ENCODE peak calls at places on chromosomes 7 and 10, in six cellular contexts. H is cardiac muscle cell, D is Panc1, M is caudate nucleus, I is H9, Y is body of pancreas. J is an unnamed sample.

GRCh38 chr10:74748632-74749031 is 77.8 kb upstream of the KAT6B start:
- DNase-seq in H (no peak), D (no peak), M (no peak), I (no peak), Y (no peak), J (no peak)

GRCh38 chr7:157434231-157434630 is 97.4 kb downstream of the DNAJB6 start:
- DNase-seq in H (no peak), D (no peak), M (no peak), I (no peak), Y (no peak), J (no peak)

GRCh38 chr7:1610678-1611302 is 41.0 kb upstream of the PSMG3 start:
- DNase-seq in H (no peak), D (no peak), M (no peak), I (no peak), Y (no peak), J (no peak)

GRCh38 chr10:77907900-77908717 is 18.4 kb downstream of the DLG5 start:
- DNase-seq in H (peak), D (no peak), M (no peak), I (peak), Y (no peak), J (no peak)

GRCh38 chr10:101563007-101563406 is 25.1 kb downstream of the POLL start:
- DNase-seq in H (no peak), D (no peak), M (no peak), I (peak), Y (no peak), J (no peak)

GRCh38 chr10:100697070-100697469 is 48.3 kb upstream of the PAX2 start:
- DNase-seq in H (no peak), D (peak), M (no peak), I (no peak), Y (peak), J (no peak)

GRCh38 chr7:43485580-43485979 is 97.3 kb upstream of the STK17A start:
- DNase-seq in H (no peak), D (no peak), M (no peak), I (no peak), Y (no peak), J (no peak)

GRCh38 chr7:69597278-69598076 is 798 bp upstream of the AUTS2 start:
- DNase-seq in H (peak), D (no peak), M (no peak), I (peak), Y (peak), J (peak)

GRCh38 chr10:131678613-131679012 is 222.2 kb upstream of the PPP2R2D start:
- DNase-seq in H (no peak), D (no peak), M (no peak), I (no peak), Y (no peak), J (no peak)

GRCh38 chr7:103446046-103446520 is at the start of gene SLC26A5:
- DNase-seq in H (peak), D (no peak), M (no peak), I (peak), Y (peak), J (no peak)

GRCh38 chr10:95756796-95757657 is 1.1 kb downstream of the ENTPD1 start:
- DNase-seq in H (no peak), D (no peak), M (no peak), I (no peak), Y (no peak), J (no peak)

GRCh38 chr10:47364366-47364765 is 16.2 kb downstream of the RBP3 start:
- DNase-seq in H (no peak), D (no peak), M (no peak), I (no peak), Y (no peak), J (no peak)

GRCh38 chr10:102675887-102676616 is 31.8 kb downstream of the TRIM8 start:
- DNase-seq in H (no peak), D (no peak), M (no peak), I (no peak), Y (peak), J (peak)

GRCh38 chr10:3848768-3849643 is 64.0 kb upstream of the KLF6 start:
- DNase-seq in H (no peak), D (no peak), M (no peak), I (no peak), Y (no peak), J (no peak)

GRCh38 chr10:22246680-22247391 is 29.0 kb upstream of the EBLN1 start:
- DNase-seq in H (no peak), D (peak), M (no peak), I (no peak), Y (no peak), J (no peak)

GRCh38 chr7:115585015-115585655 is 445.4 kb downstream of the TFEC start:
- DNase-seq in H (no peak), D (no peak), M (no peak), I (no peak), Y (no peak), J (no peak)

GRCh38 chr7:117808273-117808868 is 64.9 kb downstream of the CTTNBP2 start:
- DNase-seq in H (peak), D (no peak), M (peak), I (no peak), Y (peak), J (no peak)

GRCh38 chr7:101687791-101688182 is 58.7 kb upstream of the MYL10 start:
- DNase-seq in H (no peak), D (no peak), M (no peak), I (no peak), Y (no peak), J (no peak)

GRCh38 chr7:137475966-137476365 is 132.4 kb upstream of the PTN start:
- DNase-seq in H (no peak), D (no peak), M (no peak), I (no peak), Y (no peak), J (no peak)

DNA sequence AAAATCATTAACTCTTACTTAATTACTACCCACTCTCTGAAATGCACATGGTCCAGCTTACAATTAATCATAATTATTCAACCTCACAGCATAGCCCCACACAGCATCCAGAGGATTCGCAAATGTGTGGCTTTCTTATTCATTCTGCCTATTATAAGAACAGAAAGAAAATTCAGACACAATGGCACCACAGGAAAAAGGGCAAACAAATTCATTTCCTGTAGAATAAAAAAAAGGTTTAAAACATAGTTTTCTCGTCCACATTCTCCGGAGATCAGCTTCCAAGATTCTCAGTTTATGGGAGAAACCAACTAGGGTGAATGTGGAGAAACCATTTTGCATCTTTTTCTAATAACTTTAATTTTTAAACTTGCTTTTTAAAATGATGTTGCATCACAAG is 201.6 kb downstream of the PARD3 start:
- DNase-seq in H (no peak), D (no peak), M (no peak), I (no peak), Y (no peak), J (no peak)
- H3K27ac ChIP-seq in H (no peak), D (no peak), M (no peak), I (no peak), Y (no peak), J (no peak)

DNA sequence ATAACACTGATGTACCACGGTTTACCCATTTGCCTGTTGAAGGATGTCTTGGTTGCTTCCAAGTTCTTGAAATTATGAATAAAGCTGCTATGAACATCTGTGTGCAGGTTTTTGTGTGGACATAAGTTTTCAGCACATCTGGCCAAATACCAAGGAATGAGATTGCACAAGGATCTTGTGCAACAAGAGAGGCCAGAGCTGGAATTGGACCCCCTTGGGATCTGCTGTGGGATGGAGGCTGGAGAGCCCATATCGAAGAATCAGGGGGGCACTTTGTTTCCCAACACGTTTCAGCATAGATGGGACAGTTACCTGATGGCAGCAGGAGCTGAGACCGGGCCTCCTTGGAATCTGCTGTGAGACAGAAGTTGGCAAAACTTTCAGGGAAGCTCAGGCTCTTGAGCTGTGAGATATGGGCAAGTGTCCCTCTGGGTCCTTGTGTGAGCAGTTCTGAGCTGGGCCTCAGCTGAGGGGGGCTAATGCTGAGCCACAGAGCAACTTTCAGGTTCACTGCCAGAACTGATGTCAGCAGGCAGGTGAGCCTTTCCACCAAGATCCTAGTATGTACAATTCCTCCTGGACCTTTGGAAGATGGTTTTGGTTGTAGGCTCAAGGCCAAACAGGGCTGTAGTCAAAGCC is 115.2 kb upstream of the RAB18 start:
- DNase-seq in H (no peak), D (no peak), M (no peak), I (no peak), Y (peak), J (no peak)
- H3K27ac ChIP-seq in H (no peak), D (no peak), M (no peak), I (no peak), Y (no peak), J (no peak)

GRCh38 chr7:50762337-50762736 is 20.4 kb downstream of the GRB10 start:
- DNase-seq in H (no peak), D (no peak), M (no peak), I (no peak), Y (no peak), J (no peak)

GRCh38 chr7:50768470-50769159 is 14.1 kb downstream of the GRB10 start:
- DNase-seq in H (no peak), D (no peak), M (no peak), I (no peak), Y (no peak), J (no peak)

GRCh38 chr7:50769160-50769484 is 13.6 kb downstream of the GRB10 start:
- DNase-seq in H (no peak), D (no peak), M (no peak), I (peak), Y (no peak), J (no peak)

GRCh38 chr7:50766808-50767207 is 15.9 kb downstream of the GRB10 start:
- DNase-seq in H (no peak), D (no peak), M (no peak), I (no peak), Y (no peak), J (no peak)

GRCh38 chr7:50766106-50766505 is 16.6 kb downstream of the GRB10 start:
- DNase-seq in H (no peak), D (no peak), M (no peak), I (no peak), Y (no peak), J (no peak)
- H3K27ac ChIP-seq in H (no peak), D (no peak), M (no peak), I (no peak), Y (no peak), J (no peak)

DNA sequence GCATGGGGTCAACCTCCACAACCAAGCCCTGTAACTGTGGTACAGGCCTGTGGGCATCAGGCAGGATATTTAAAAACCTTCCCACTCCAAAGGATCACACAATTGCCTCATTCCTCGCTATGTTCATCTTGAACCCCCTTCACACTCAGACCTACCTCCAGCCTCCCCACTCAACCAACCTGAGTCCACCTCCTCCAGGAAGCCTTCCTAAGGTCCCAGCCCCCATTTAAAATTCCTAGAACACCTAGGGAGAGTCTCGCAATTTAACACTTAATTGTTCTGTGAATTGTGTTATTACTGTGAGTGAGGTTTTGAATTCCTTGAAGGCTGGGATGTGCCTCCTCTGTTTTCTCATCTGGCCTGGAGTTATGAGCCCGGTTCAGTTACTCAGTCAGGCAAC is 93.1 kb upstream of the SMNDC1 start:
- DNase-seq in H (no peak), D (no peak), M (no peak), I (no peak), Y (no peak), J (no peak)
- H3K27ac ChIP-seq in H (peak), D (peak), M (no peak), I (no peak), Y (peak), J (no peak)

DNA sequence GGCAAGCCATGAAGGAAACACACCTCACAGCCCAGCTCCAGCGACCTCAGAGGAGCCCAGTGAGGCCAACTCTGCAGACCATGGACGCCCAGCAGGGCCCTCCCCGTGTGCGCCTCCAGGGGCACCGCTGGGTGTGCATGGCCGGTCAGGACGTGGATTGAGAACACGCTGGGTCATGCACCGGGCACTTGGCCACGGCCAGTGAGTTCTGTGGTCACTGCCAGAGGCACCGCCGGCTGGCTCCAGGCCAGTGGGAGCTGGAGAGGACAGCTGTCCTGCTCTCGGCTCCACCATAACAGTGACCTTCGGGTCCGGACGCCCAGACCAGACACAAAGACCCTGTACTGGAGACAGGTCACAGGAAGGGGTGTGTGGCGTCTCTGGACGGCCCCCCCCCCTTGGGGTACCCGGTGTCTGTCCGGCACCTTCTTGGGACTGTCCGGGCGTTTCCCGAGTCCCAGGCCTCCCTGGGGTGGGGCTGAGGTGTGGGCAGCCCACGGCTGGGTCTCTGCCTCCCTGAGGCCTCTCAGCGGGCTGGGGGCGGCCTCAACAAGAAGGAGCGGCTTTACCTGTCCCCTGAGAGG is 50.4 kb upstream of the NKX6-2 start:
- DNase-seq in H (no peak), D (no peak), M (no peak), I (peak), Y (peak), J (peak)
- H3K27ac ChIP-seq in H (no peak), D (no peak), M (no peak), I (no peak), Y (no peak), J (no peak)

GRCh38 chr7:135206887-135207738 is 4.2 kb downstream of the WDR91 start:
- DNase-seq in H (no peak), D (no peak), M (no peak), I (no peak), Y (no peak), J (no peak)
- H3K27ac ChIP-seq in H (peak), D (no peak), M (no peak), I (no peak), Y (peak), J (no peak)

DNA sequence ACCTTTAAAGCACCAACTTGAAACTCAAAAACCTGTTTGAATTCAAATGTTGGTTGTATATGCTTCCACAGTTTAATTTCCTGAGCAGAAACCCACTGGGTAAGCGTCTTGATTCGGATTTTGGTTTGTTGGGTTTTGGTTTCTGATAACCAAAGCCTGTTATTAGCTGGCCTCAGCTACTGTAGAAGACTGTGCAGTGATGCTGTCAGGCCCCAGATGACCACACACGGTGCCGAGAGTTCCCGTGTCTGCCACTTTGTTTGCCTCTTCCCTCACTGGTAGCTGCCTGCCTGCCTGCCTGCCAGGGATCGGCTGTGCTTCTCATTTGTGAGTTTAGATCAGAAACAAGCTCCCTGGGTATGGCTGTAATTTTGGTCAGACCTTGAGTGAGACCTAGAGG is 5.6 kb downstream of the MDH2 start:
- DNase-seq in H (no peak), D (no peak), M (no peak), I (no peak), Y (no peak), J (no peak)
- H3K27ac ChIP-seq in H (peak), D (no peak), M (no peak), I (no peak), Y (peak), J (no peak)

J was measured in substantia nigra.